ENCODE peak calls at places on chromosomes 3 and 15, in eight cellular contexts. One of them, this sample, is unnamed.
A peak's percentile ranks its signal among the peaks of the same experiment; 100 is the strongest.

GRCh38 chr3:101720851-101721649 is 3.4 kb upstream of the CEP97 start:
- DNase-seq in GM06990: peak; percentile 11
- DNase-seq in kidney: no peak
- DNase-seq in CD8-positive, alpha-beta T cell: no peak
- DNase-seq in brain microvascular endothelial cell: no peak
- DNase-seq in NT2/D1: no peak
- DNase-seq in HCT116: no peak
- DNase-seq in psoas muscle: no peak
- DNase-seq in this sample: no peak

GRCh38 chr3:174869448-174869847 is 10.3 kb downstream of the NAALADL2 start:
- DNase-seq in GM06990: no peak
- DNase-seq in kidney: no peak
- DNase-seq in CD8-positive, alpha-beta T cell: no peak
- DNase-seq in brain microvascular endothelial cell: no peak
- DNase-seq in NT2/D1: no peak
- DNase-seq in HCT116: no peak
- DNase-seq in psoas muscle: no peak
- DNase-seq in this sample: no peak

GRCh38 chr15:64856429-64857145 is 14.9 kb downstream of the PLEKHO2 start:
- DNase-seq in GM06990: no peak
- DNase-seq in kidney: peak; percentile 89
- DNase-seq in CD8-positive, alpha-beta T cell: no peak
- DNase-seq in brain microvascular endothelial cell: no peak
- DNase-seq in NT2/D1: no peak
- DNase-seq in HCT116: no peak
- DNase-seq in psoas muscle: peak; percentile 64
- DNase-seq in this sample: no peak

GRCh38 chr3:15102256-15102655 is 3.3 kb upstream of the RBSN start:
- DNase-seq in GM06990: no peak
- DNase-seq in kidney: no peak
- DNase-seq in CD8-positive, alpha-beta T cell: no peak
- DNase-seq in brain microvascular endothelial cell: no peak
- DNase-seq in NT2/D1: no peak
- DNase-seq in HCT116: no peak
- DNase-seq in psoas muscle: peak; percentile 96
- DNase-seq in this sample: peak; percentile 64

GRCh38 chr3:105752791-105753415 is 115.9 kb downstream of the CBLB start:
- DNase-seq in GM06990: no peak
- DNase-seq in kidney: no peak
- DNase-seq in CD8-positive, alpha-beta T cell: peak; percentile 55
- DNase-seq in brain microvascular endothelial cell: peak; percentile 62
- DNase-seq in NT2/D1: no peak
- DNase-seq in HCT116: no peak
- DNase-seq in psoas muscle: no peak
- DNase-seq in this sample: no peak

GRCh38 chr15:41554401-41554800 is 4.6 kb upstream of the TYRO3 start:
- DNase-seq in GM06990: no peak
- DNase-seq in kidney: no peak
- DNase-seq in CD8-positive, alpha-beta T cell: no peak
- DNase-seq in brain microvascular endothelial cell: no peak
- DNase-seq in NT2/D1: no peak
- DNase-seq in HCT116: no peak
- DNase-seq in psoas muscle: no peak
- DNase-seq in this sample: no peak

GRCh38 chr3:37223084-37223975 is 48.9 kb upstream of the LRRFIP2 start:
- DNase-seq in GM06990: no peak
- DNase-seq in kidney: no peak
- DNase-seq in CD8-positive, alpha-beta T cell: no peak
- DNase-seq in brain microvascular endothelial cell: peak; percentile 22
- DNase-seq in NT2/D1: no peak
- DNase-seq in HCT116: no peak
- DNase-seq in psoas muscle: no peak
- DNase-seq in this sample: no peak

GRCh38 chr3:96236499-96236898 is 577.9 kb upstream of the EPHA6 start:
- DNase-seq in GM06990: no peak
- DNase-seq in kidney: no peak
- DNase-seq in CD8-positive, alpha-beta T cell: no peak
- DNase-seq in brain microvascular endothelial cell: no peak
- DNase-seq in NT2/D1: no peak
- DNase-seq in HCT116: no peak
- DNase-seq in psoas muscle: no peak
- DNase-seq in this sample: no peak

GRCh38 chr3:42804831-42805821 is 836 bp upstream of the HIGD1A start:
- DNase-seq in GM06990: peak; percentile 10
- DNase-seq in kidney: peak; percentile 83
- DNase-seq in CD8-positive, alpha-beta T cell: no peak
- DNase-seq in brain microvascular endothelial cell: no peak
- DNase-seq in NT2/D1: no peak
- DNase-seq in HCT116: no peak
- DNase-seq in psoas muscle: peak; percentile 61
- DNase-seq in this sample: no peak

GRCh38 chr3:145490088-145491055 is 670.6 kb downstream of the PLOD2 start:
- DNase-seq in GM06990: no peak
- DNase-seq in kidney: no peak
- DNase-seq in CD8-positive, alpha-beta T cell: no peak
- DNase-seq in brain microvascular endothelial cell: no peak
- DNase-seq in NT2/D1: no peak
- DNase-seq in HCT116: no peak
- DNase-seq in psoas muscle: no peak
- DNase-seq in this sample: no peak

GRCh38 chr3:13600950-13601691 is 52.2 kb downstream of the FBLN2 start:
- DNase-seq in GM06990: no peak
- DNase-seq in kidney: no peak
- DNase-seq in CD8-positive, alpha-beta T cell: no peak
- DNase-seq in brain microvascular endothelial cell: peak; percentile 83
- DNase-seq in NT2/D1: no peak
- DNase-seq in HCT116: peak; percentile 29
- DNase-seq in psoas muscle: no peak
- DNase-seq in this sample: no peak

GRCh38 chr15:50821476-50821875 is 56.0 kb upstream of the SPPL2A start:
- DNase-seq in GM06990: no peak
- DNase-seq in kidney: no peak
- DNase-seq in CD8-positive, alpha-beta T cell: no peak
- DNase-seq in brain microvascular endothelial cell: no peak
- DNase-seq in NT2/D1: no peak
- DNase-seq in HCT116: no peak
- DNase-seq in psoas muscle: no peak
- DNase-seq in this sample: no peak

GRCh38 chr3:126389112-126389791 is 5.5 kb upstream of the CFAP100 start:
- DNase-seq in GM06990: peak; percentile 81
- DNase-seq in kidney: peak; percentile 97
- DNase-seq in CD8-positive, alpha-beta T cell: peak; percentile 31
- DNase-seq in brain microvascular endothelial cell: peak; percentile 60
- DNase-seq in NT2/D1: peak; percentile 92
- DNase-seq in HCT116: peak; percentile 72
- DNase-seq in psoas muscle: peak; percentile 97
- DNase-seq in this sample: peak; percentile 90

GRCh38 chr3:122679467-122680291 is 960 bp upstream of the PARP14 start:
- DNase-seq in GM06990: peak; percentile 56
- DNase-seq in kidney: peak; percentile 54
- DNase-seq in CD8-positive, alpha-beta T cell: no peak
- DNase-seq in brain microvascular endothelial cell: no peak
- DNase-seq in NT2/D1: no peak
- DNase-seq in HCT116: no peak
- DNase-seq in psoas muscle: peak; percentile 51
- DNase-seq in this sample: no peak

DNA sequence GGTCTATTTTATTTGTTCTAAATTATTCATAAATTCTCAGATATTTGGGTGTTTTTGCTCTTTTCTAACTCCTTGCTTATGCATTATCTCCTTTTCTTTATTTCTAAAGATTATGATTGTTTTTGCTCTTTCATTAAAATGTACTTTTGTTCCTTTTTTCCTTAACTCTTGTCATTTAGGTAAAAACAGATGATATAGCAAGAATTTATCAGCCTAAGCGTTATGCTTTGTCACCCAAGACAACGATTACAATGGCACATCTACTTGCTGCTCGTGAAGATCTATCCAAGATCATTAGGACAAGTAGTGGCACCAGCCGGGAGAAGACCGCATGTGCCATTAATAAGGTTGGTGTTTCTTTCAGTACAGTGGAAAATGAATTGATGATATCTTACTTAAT is 27.2 kb downstream of the FAM98B start:
- DNase-seq in GM06990: no peak
- DNase-seq in kidney: no peak
- DNase-seq in CD8-positive, alpha-beta T cell: no peak
- DNase-seq in brain microvascular endothelial cell: no peak
- DNase-seq in NT2/D1: no peak
- DNase-seq in HCT116: no peak
- DNase-seq in psoas muscle: no peak
- DNase-seq in this sample: no peak
- H3K36me3 ChIP-seq in GM06990: peaks cover 5% of the 10 kb centered on the region
- H3K36me3 ChIP-seq in kidney: no peaks in the 10 kb centered on the region
- H3K36me3 ChIP-seq in CD8-positive, alpha-beta T cell: peaks cover 13% of the 10 kb centered on the region
- H3K36me3 ChIP-seq in brain microvascular endothelial cell: no peaks in the 10 kb centered on the region
- H3K36me3 ChIP-seq in NT2/D1: peaks cover 26% of the 10 kb centered on the region
- H3K36me3 ChIP-seq in HCT116: peaks cover 9% of the 10 kb centered on the region
- H3K36me3 ChIP-seq in psoas muscle: peaks cover 46% of the 10 kb centered on the region
- H3K36me3 ChIP-seq in this sample: peaks cover 8% of the 10 kb centered on the region

GRCh38 chr3:184868477-184868876 is 56.5 kb downstream of the VPS8 start:
- DNase-seq in GM06990: no peak
- DNase-seq in kidney: no peak
- DNase-seq in CD8-positive, alpha-beta T cell: no peak
- DNase-seq in brain microvascular endothelial cell: no peak
- DNase-seq in NT2/D1: no peak
- DNase-seq in HCT116: no peak
- DNase-seq in psoas muscle: no peak
- DNase-seq in this sample: no peak

GRCh38 chr3:184874709-184875644 is 63.0 kb downstream of the VPS8 start:
- DNase-seq in GM06990: no peak
- DNase-seq in kidney: no peak
- DNase-seq in CD8-positive, alpha-beta T cell: no peak
- DNase-seq in brain microvascular endothelial cell: peak; percentile 35
- DNase-seq in NT2/D1: peak; percentile 36
- DNase-seq in HCT116: peak; percentile 8
- DNase-seq in psoas muscle: no peak
- DNase-seq in this sample: no peak

GRCh38 chr3:184873136-184873535 is 61.2 kb downstream of the VPS8 start:
- DNase-seq in GM06990: no peak
- DNase-seq in kidney: no peak
- DNase-seq in CD8-positive, alpha-beta T cell: no peak
- DNase-seq in brain microvascular endothelial cell: no peak
- DNase-seq in NT2/D1: no peak
- DNase-seq in HCT116: no peak
- DNase-seq in psoas muscle: no peak
- DNase-seq in this sample: no peak

DNA sequence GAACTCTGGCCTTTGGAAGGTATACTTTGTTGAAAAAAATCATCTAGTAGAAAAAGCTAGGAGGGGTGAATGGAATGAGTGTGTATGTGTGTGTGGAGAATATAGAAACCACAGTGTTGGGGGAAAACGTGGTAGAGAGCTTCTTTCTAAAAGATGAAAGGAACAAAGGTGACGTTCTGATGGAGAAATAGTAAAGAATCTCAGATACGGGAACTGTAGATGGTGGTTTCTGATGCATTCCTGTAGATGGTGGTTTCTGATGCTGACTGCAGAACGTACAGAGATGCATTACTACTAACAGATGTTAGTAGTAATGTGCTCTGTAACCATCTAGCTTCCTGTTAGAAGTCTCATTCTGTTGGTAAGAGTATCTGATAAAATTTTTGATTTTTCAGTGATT is 60.2 kb downstream of the VPS8 start:
- DNase-seq in GM06990: no peak
- DNase-seq in kidney: no peak
- DNase-seq in CD8-positive, alpha-beta T cell: no peak
- DNase-seq in brain microvascular endothelial cell: no peak
- DNase-seq in NT2/D1: no peak
- DNase-seq in HCT116: no peak
- DNase-seq in psoas muscle: no peak
- DNase-seq in this sample: no peak
- H3K36me3 ChIP-seq in GM06990: no peaks in the 10 kb centered on the region
- H3K36me3 ChIP-seq in kidney: peaks cover 8% of the 10 kb centered on the region
- H3K36me3 ChIP-seq in CD8-positive, alpha-beta T cell: peaks cover 27% of the 10 kb centered on the region
- H3K36me3 ChIP-seq in brain microvascular endothelial cell: peaks cover 3% of the 10 kb centered on the region
- H3K36me3 ChIP-seq in NT2/D1: peaks cover 16% of the 10 kb centered on the region
- H3K36me3 ChIP-seq in HCT116: no peaks in the 10 kb centered on the region
- H3K36me3 ChIP-seq in psoas muscle: peaks cover 93% of the 10 kb centered on the region
- H3K36me3 ChIP-seq in this sample: peaks cover 22% of the 10 kb centered on the region

GRCh38 chr3:46393554-46394434 is 13.1 kb downstream of the CCR5AS start:
- DNase-seq in GM06990: no peak
- DNase-seq in kidney: no peak
- DNase-seq in CD8-positive, alpha-beta T cell: no peak
- DNase-seq in brain microvascular endothelial cell: no peak
- DNase-seq in NT2/D1: peak; percentile 51
- DNase-seq in HCT116: no peak
- DNase-seq in psoas muscle: no peak
- DNase-seq in this sample: peak; percentile 74

GRCh38 chr3:46386206-46386605 is 15.5 kb downstream of the CCR5 start:
- DNase-seq in GM06990: no peak
- DNase-seq in kidney: no peak
- DNase-seq in CD8-positive, alpha-beta T cell: no peak
- DNase-seq in brain microvascular endothelial cell: peak; percentile 54
- DNase-seq in NT2/D1: no peak
- DNase-seq in HCT116: peak; percentile 33
- DNase-seq in psoas muscle: no peak
- DNase-seq in this sample: no peak

GRCh38 chr3:46383946-46384330 is 13.2 kb downstream of the CCR5 start:
- DNase-seq in GM06990: no peak
- DNase-seq in kidney: no peak
- DNase-seq in CD8-positive, alpha-beta T cell: no peak
- DNase-seq in brain microvascular endothelial cell: no peak
- DNase-seq in NT2/D1: no peak
- DNase-seq in HCT116: no peak
- DNase-seq in psoas muscle: no peak
- DNase-seq in this sample: no peak

GRCh38 chr3:46393011-46393410 is 13.9 kb downstream of the CCR5AS start:
- DNase-seq in GM06990: no peak
- DNase-seq in kidney: no peak
- DNase-seq in CD8-positive, alpha-beta T cell: no peak
- DNase-seq in brain microvascular endothelial cell: no peak
- DNase-seq in NT2/D1: no peak
- DNase-seq in HCT116: no peak
- DNase-seq in psoas muscle: no peak
- DNase-seq in this sample: no peak

GRCh38 chr3:46389306-46389705 is 17.6 kb downstream of the CCR5AS start:
- DNase-seq in GM06990: no peak
- DNase-seq in kidney: no peak
- DNase-seq in CD8-positive, alpha-beta T cell: no peak
- DNase-seq in brain microvascular endothelial cell: no peak
- DNase-seq in NT2/D1: no peak
- DNase-seq in HCT116: no peak
- DNase-seq in psoas muscle: no peak
- DNase-seq in this sample: no peak
- H3K36me3 ChIP-seq in GM06990: no peaks in the 10 kb centered on the region
- H3K36me3 ChIP-seq in kidney: no peaks in the 10 kb centered on the region
- H3K36me3 ChIP-seq in CD8-positive, alpha-beta T cell: no peaks in the 10 kb centered on the region
- H3K36me3 ChIP-seq in brain microvascular endothelial cell: no peaks in the 10 kb centered on the region
- H3K36me3 ChIP-seq in NT2/D1: no peaks in the 10 kb centered on the region
- H3K36me3 ChIP-seq in HCT116: no peaks in the 10 kb centered on the region
- H3K36me3 ChIP-seq in psoas muscle: no peaks in the 10 kb centered on the region
- H3K36me3 ChIP-seq in this sample: no peaks in the 10 kb centered on the region

DNA sequence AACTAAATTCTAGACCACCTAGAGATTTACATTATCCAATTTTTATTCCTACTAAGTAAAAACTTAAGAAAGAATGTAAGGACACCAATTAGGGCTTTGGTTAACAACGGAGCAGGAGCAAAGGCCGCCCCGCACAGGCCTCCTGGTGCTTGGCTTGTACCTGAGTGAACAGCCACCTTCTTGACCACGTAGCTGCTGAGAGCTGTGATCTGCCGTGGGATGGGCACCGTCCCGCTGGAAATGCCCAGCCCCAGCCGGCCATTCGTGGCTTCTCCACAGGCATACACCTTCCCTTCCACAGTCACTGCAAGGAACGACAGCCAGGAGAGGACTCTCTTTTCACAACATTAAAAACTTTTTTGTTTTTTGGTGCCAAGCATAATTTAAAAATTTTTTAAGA is 79.6 kb upstream of the OCA2 start:
- DNase-seq in GM06990: no peak
- DNase-seq in kidney: no peak
- DNase-seq in CD8-positive, alpha-beta T cell: no peak
- DNase-seq in brain microvascular endothelial cell: no peak
- DNase-seq in NT2/D1: no peak
- DNase-seq in HCT116: no peak
- DNase-seq in psoas muscle: no peak
- DNase-seq in this sample: no peak
- H3K36me3 ChIP-seq in GM06990: peaks cover 4% of the 10 kb centered on the region
- H3K36me3 ChIP-seq in kidney: peaks cover 14% of the 10 kb centered on the region
- H3K36me3 ChIP-seq in CD8-positive, alpha-beta T cell: no peaks in the 10 kb centered on the region
- H3K36me3 ChIP-seq in brain microvascular endothelial cell: peaks cover 32% of the 10 kb centered on the region
- H3K36me3 ChIP-seq in NT2/D1: peaks cover 55% of the 10 kb centered on the region
- H3K36me3 ChIP-seq in HCT116: peaks cover 22% of the 10 kb centered on the region
- H3K36me3 ChIP-seq in psoas muscle: peaks cover 97% of the 10 kb centered on the region
- H3K36me3 ChIP-seq in this sample: peaks cover 9% of the 10 kb centered on the region

This sample was measured in lung.